ENCODE peak calls at places on chromosomes 6 and 20, in four cellular contexts. A is skeletal muscle cell, V is HT1080, E is mesenteric fat pad. I is an unnamed sample.

GRCh38 chr6:161736796-161737292 is 463.0 kb upstream of the AGPAT4 start:
- DNase-seq in A (no peak), V (no peak), E (no peak), I (no peak)

GRCh38 chr20:52060794-52061714 is 130.5 kb downstream of the ZFP64 start:
- DNase-seq in A (no peak), V (peak; percentile 67), E (no peak), I (peak; percentile 33)

GRCh38 chr6:162777091-162777490 is 49.3 kb downstream of the PACRG start:
- DNase-seq in A (no peak), V (no peak), E (no peak), I (no peak)

GRCh38 chr6:134909701-134910595 is 40.0 kb downstream of the ALDH8A1 start:
- DNase-seq in A (peak; percentile 36), V (no peak), E (no peak), I (no peak)

GRCh38 chr20:22716824-22717351 is 132.5 kb upstream of the FOXA2 start:
- DNase-seq in A (no peak), V (peak; percentile 66), E (no peak), I (no peak)

GRCh38 chr6:147382945-147383554 is 125.4 kb upstream of the SAMD5 start:
- DNase-seq in A (no peak), V (peak; percentile 13), E (no peak), I (peak; percentile 50)

GRCh38 chr6:107066697-107067659 is 39.0 kb downstream of the MTRES1 start:
- DNase-seq in A (no peak), V (no peak), E (no peak), I (no peak)

GRCh38 chr6:43915213-43915869 is 145.3 kb downstream of the VEGFA start:
- DNase-seq in A (no peak), V (no peak), E (no peak), I (no peak)

GRCh38 chr6:31892821-31893220 is 4.7 kb downstream of the EHMT2 start:
- DNase-seq in A (no peak), V (no peak), E (no peak), I (no peak)

GRCh38 chr6:10526156-10526555 is 5.0 kb downstream of the GCNT2 start:
- DNase-seq in A (no peak), V (peak; percentile 43), E (no peak), I (peak; percentile 21)

GRCh38 chr6:65566117-65566516 is 140.9 kb downstream of the EYS start:
- DNase-seq in A (no peak), V (no peak), E (no peak), I (no peak)

GRCh38 chr20:30489604-30490003 is 767.9 kb upstream of the DEFB115 start:
- DNase-seq in A (no peak), V (no peak), E (no peak), I (no peak)

GRCh38 chr6:85186546-85187170 is 263.2 kb upstream of the NT5E start:
- DNase-seq in A (peak; percentile 27), V (peak; percentile 35), E (no peak), I (peak; percentile 45)

GRCh38 chr6:99979953-99980352 is 14.1 kb downstream of the MCHR2 start:
- DNase-seq in A (no peak), V (no peak), E (no peak), I (no peak)

GRCh38 chr6:52063584-52064400 is 23.6 kb downstream of the PKHD1 start:
- DNase-seq in A (peak; percentile 9), V (peak; percentile 66), E (no peak), I (peak; percentile 40)

GRCh38 chr6:138509371-138509770 is 10.1 kb upstream of the NHSL1 start:
- DNase-seq in A (no peak), V (peak; percentile 59), E (no peak), I (peak; percentile 71)

GRCh38 chr6:108557494-108558371 is 3.0 kb upstream of the FOXO3 start:
- DNase-seq in A (no peak), V (peak; percentile 31), E (peak; percentile 92), I (peak; percentile 58)

GRCh38 chr20:37890643-37891042 is 12.3 kb upstream of the VSTM2L start:
- DNase-seq in A (no peak), V (no peak), E (no peak), I (no peak)

GRCh38 chr6:83867527-83868161 is 8.2 kb downstream of the CYB5R4 start:
- DNase-seq in A (peak; percentile 78), V (peak; percentile 95), E (no peak), I (peak; percentile 96)

GRCh38 chr20:1827974-1828785 is 67.0 kb upstream of the SIRPA start:
- DNase-seq in A (no peak), V (peak; percentile 48), E (no peak), I (peak; percentile 82)

GRCh38 chr6:105892577-105893262 is 193.4 kb upstream of the PRDM1 start:
- DNase-seq in A (no peak), V (peak; percentile 34), E (no peak), I (peak; percentile 7)

GRCh38 chr6:169930799-169931198 is 179.4 kb downstream of the ERMARD start:
- DNase-seq in A (no peak), V (no peak), E (no peak), I (peak; percentile 31)

GRCh38 chr6:162829013-162829742 is 101.4 kb downstream of the PACRG start:
- DNase-seq in A (no peak), V (peak; percentile 32), E (no peak), I (no peak)

GRCh38 chr20:36482044-36482473 is 59.3 kb upstream of the MYL9 start:
- DNase-seq in A (no peak), V (no peak), E (no peak), I (no peak)

GRCh38 chr6:21898107-21898796 is 304.7 kb downstream of the SOX4 start:
- DNase-seq in A (no peak), V (no peak), E (no peak), I (peak; percentile 69)

GRCh38 chr6:144657691-144658090 is 372.6 kb downstream of the UTRN start:
- DNase-seq in A (no peak), V (no peak), E (no peak), I (peak; percentile 58)

GRCh38 chr6:157139054-157139708 is 184.1 kb downstream of the TMEM242 start:
- DNase-seq in A (no peak), V (no peak), E (no peak), I (peak; percentile 9)

GRCh38 chr6:163572612-163573011 is 158.1 kb downstream of the QKI start:
- DNase-seq in A (no peak), V (peak; percentile 65), E (no peak), I (no peak)

GRCh38 chr20:51540585-51540984 is 1.9 kb downstream of the NFATC2 start:
- DNase-seq in A (no peak), V (no peak), E (no peak), I (no peak)

GRCh38 chr20:36645998-36646397 is at the start of gene SLA2:
- DNase-seq in A (no peak), V (no peak), E (no peak), I (no peak)

GRCh38 chr20:34859826-34860545 is 12.7 kb downstream of the GGT7 start:
- DNase-seq in A (no peak), V (no peak), E (peak; percentile 80), I (no peak)

GRCh38 chr6:41371992-41372525 is 36.7 kb downstream of the NCR2 start:
- DNase-seq in A (no peak), V (no peak), E (no peak), I (no peak)

GRCh38 chr6:165962361-165962760 is 205.3 kb downstream of the TBXT start:
- DNase-seq in A (no peak), V (no peak), E (no peak), I (no peak)

GRCh38 chr6:43007126-43007525 is 6.6 kb downstream of the MEA1 start:
- DNase-seq in A (no peak), V (no peak), E (no peak), I (no peak)

GRCh38 chr6:34982424-34982852 is 93.4 kb downstream of the ANKS1A start:
- DNase-seq in A (no peak), V (peak; percentile 17), E (no peak), I (peak; percentile 7)